ENCODE peak calls at places on chromosomes 12 and 14, in seven cellular contexts. Q, B, T, Y, O, V and C are unnamed samples.

GRCh38 chr14:61586539-61587396 is 108.5 kb upstream of the HIF1A start:
- DNase-seq in Q (no peak), B (no peak), T (no peak), Y (no peak), O (no peak), V (no peak), C (no peak)

GRCh38 chr14:36505892-36506731 is 13.9 kb downstream of the NKX2-1 start:
- DNase-seq in Q (peak), B (no peak), T (no peak), Y (no peak), O (no peak), V (no peak), C (no peak)

GRCh38 chr12:7151532-7151931 is 21.4 kb downstream of the CLSTN3 start:
- DNase-seq in Q (no peak), B (no peak), T (no peak), Y (no peak), O (no peak), V (no peak), C (no peak)

GRCh38 chr14:81427348-81428058 is 27.4 kb upstream of the STON2 start:
- DNase-seq in Q (peak), B (no peak), T (no peak), Y (no peak), O (no peak), V (peak), C (no peak)

GRCh38 chr14:71554959-71555612 is 377.1 kb upstream of the RGS6 start:
- DNase-seq in Q (no peak), B (peak), T (no peak), Y (no peak), O (no peak), V (no peak), C (no peak)

GRCh38 chr14:95255487-95255886 is 64.2 kb downstream of the CLMN start:
- DNase-seq in Q (no peak), B (no peak), T (peak), Y (peak), O (no peak), V (peak), C (peak)

GRCh38 chr12:102484017-102484731 is 3.8 kb upstream of the IGF1 start:
- DNase-seq in Q (peak), B (peak), T (no peak), Y (peak), O (peak), V (peak), C (peak)

GRCh38 chr12:19450362-19450761 is 11.1 kb downstream of the AEBP2 start:
- DNase-seq in Q (no peak), B (no peak), T (no peak), Y (no peak), O (no peak), V (no peak), C (no peak)

GRCh38 chr14:71358209-71358931 is 451.1 kb downstream of the PCNX1 start:
- DNase-seq in Q (no peak), B (peak), T (no peak), Y (no peak), O (no peak), V (no peak), C (no peak)

GRCh38 chr12:130714591-130715149 is 1.4 kb downstream of the RIMBP2 start:
- DNase-seq in Q (peak), B (no peak), T (no peak), Y (no peak), O (no peak), V (no peak), C (no peak)

GRCh38 chr12:10397311-10397710 is 7.5 kb upstream of the KLRK1 start:
- DNase-seq in Q (no peak), B (no peak), T (no peak), Y (no peak), O (no peak), V (no peak), C (no peak)

GRCh38 chr14:52951730-52952481 is 1.1 kb upstream of the FERMT2 start:
- DNase-seq in Q (peak), B (no peak), T (no peak), Y (peak), O (peak), V (peak), C (no peak)

GRCh38 chr12:82456633-82457032 is 98.3 kb downstream of the METTL25 start:
- DNase-seq in Q (no peak), B (no peak), T (no peak), Y (no peak), O (no peak), V (no peak), C (no peak)

GRCh38 chr14:22848391-22849164 is 12.2 kb downstream of the MMP14 start:
- DNase-seq in Q (peak), B (no peak), T (no peak), Y (no peak), O (no peak), V (no peak), C (no peak)

GRCh38 chr12:98595152-98595988 is 1.9 kb downstream of the SLC25A3 start:
- DNase-seq in Q (no peak), B (no peak), T (no peak), Y (no peak), O (peak), V (no peak), C (no peak)

GRCh38 chr12:45704968-45705367 is 24.5 kb upstream of the ARID2 start:
- DNase-seq in Q (no peak), B (no peak), T (no peak), Y (no peak), O (no peak), V (no peak), C (no peak)

GRCh38 chr12:102374190-102374589 is 106.2 kb downstream of the IGF1 start:
- DNase-seq in Q (no peak), B (no peak), T (no peak), Y (no peak), O (peak), V (no peak), C (no peak)

GRCh38 chr14:75399819-75400678 is 27.8 kb upstream of the JDP2 start:
- DNase-seq in Q (peak), B (no peak), T (no peak), Y (no peak), O (no peak), V (no peak), C (no peak)

GRCh38 chr12:49923035-49923644 is 19.4 kb upstream of the FAIM2 start:
- DNase-seq in Q (no peak), B (no peak), T (no peak), Y (no peak), O (no peak), V (no peak), C (no peak)

GRCh38 chr12:49928476-49928875 is 22.1 kb upstream of the AQP2 start:
- DNase-seq in Q (no peak), B (no peak), T (no peak), Y (no peak), O (no peak), V (no peak), C (no peak)

GRCh38 chr12:49924847-49925246 is 21.1 kb upstream of the FAIM2 start:
- DNase-seq in Q (no peak), B (no peak), T (no peak), Y (no peak), O (no peak), V (no peak), C (no peak)

GRCh38 chr12:49923878-49924610 is 20.3 kb upstream of the FAIM2 start:
- DNase-seq in Q (no peak), B (no peak), T (no peak), Y (no peak), O (no peak), V (no peak), C (no peak)

DNA sequence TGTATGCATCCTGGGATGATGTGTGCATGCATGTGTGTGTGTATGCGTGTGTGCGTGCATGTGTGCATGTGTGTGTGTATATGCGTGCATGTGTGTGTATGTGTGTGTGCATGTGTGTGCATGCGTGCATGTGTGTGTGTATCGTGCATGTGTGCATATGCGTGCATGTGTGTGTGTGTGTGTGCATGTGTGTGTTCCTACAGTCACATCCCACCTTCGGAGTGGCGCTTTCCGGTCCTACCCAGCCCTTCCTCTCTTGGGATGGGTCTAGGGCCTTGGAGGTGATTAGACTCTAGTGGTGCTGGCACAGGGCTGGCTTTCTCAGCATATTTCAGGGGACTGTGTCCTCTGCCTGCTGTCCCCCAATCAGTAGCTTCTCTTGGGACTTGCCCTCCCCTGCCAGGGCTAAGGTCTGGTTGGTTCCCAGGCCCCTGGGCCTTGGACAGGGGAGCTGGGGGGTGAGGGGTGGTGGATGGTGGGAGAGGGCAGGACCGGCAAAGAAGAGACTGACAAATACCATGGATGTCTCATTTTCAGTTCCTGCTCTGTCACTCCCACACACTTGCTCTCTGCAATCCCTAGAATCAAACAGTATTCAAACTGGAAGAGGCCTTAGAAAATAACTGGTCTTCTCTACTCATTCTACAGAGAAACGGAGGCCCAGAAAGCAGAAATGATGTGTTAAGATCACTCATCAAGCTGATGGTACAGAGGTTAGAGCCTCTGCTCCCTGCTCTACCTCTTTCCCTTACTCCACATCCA is 21.9 kb upstream of the FAIM2 start:
- DNase-seq in Q (no peak), B (no peak), T (no peak), Y (no peak), O (no peak), V (no peak), C (no peak)
- H3K9ac ChIP-seq in Q (no peak), B (no peak), T (no peak), Y (no peak), O (no peak), V (no peak), C (no peak)

DNA sequence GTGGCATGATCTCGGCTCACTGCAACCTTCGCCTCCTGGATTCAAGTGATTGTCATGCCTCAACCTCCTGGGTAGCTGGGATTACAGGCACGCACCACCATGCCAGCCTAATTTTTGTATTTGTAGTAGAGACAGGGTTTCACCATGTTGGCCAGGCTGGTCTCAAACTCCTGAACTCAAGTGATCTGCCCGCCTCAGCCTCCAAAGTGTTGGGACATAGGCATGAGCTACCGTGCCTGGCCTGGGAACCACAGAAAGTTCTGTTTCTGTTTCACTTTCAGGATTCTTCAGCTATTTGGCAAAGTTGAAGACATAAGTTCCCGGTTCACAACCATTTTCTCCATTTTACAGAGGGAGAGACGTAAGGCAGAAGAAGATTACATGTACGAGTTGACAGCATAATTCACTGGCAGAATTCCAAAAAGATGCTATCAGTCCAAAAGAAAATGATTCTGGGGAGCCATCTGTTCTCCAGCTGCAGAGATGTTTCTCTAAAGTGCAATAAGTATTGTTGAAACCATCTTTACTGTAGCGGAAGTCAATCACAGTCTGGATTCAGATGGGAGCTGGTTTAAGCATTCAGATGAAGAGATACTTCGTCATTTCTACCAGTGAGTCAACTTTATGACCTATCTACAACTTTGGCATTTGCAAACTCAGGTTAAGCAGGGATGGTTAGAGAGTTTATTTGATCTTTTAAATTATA is 8.1 kb upstream of the RNF34 start:
- DNase-seq in Q (peak), B (peak), T (no peak), Y (no peak), O (no peak), V (peak), C (no peak)
- TF ChIP-seq YY1 in Q (peak), B (peak), T (no peak), Y (no peak), O (no peak), V (no peak), C (no peak)

DNA sequence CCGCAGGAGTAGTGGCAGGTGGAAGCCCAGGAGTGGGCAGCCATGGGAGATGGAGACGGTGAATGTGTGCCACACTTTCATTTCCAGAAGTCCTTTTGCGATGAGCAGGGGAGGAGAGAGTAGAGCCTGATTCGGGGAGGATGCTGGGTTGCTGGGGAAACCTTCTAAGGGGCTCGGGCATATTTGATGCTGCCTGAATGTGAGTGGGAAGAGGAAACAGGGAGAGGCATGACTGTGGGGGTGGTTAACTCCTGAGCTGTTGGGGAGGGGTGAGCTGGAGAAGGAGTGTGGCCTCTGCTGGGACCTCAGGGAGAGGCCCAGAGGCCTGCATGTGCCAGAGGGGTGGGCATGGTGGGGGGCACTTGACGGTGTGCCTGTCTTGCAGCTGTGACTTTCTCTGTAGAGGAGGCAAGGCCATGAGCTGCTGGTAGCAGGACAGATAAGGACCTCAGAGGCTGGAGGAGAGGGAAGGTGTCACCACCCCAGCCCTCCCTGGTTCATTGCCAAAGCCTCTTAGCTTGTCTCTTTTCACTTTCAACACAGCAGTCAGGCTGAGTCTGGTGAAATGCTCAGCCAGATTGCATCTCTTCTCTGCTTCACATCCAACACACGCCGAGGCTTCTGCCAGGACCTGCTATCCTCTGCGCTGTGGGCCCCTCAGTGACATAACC is 11.4 kb downstream of the GLT1D1 start:
- DNase-seq in Q (peak), B (no peak), T (no peak), Y (no peak), O (no peak), V (no peak), C (no peak)
- H3K9ac ChIP-seq in Q (no peak), B (no peak), T (no peak), Y (no peak), O (no peak), V (no peak), C (no peak)

GRCh38 chr12:104653730-104654328 is 197.1 kb downstream of the CHST11 start:
- DNase-seq in Q (no peak), B (no peak), T (no peak), Y (no peak), O (peak), V (peak), C (peak)

GRCh38 chr12:104651812-104652211 is 195.1 kb downstream of the CHST11 start:
- DNase-seq in Q (no peak), B (no peak), T (no peak), Y (no peak), O (no peak), V (no peak), C (no peak)

GRCh38 chr12:104655059-104655609 is 198.4 kb downstream of the CHST11 start:
- DNase-seq in Q (no peak), B (no peak), T (no peak), Y (no peak), O (no peak), V (no peak), C (no peak)

GRCh38 chr12:104650541-104650940 is 193.8 kb downstream of the CHST11 start:
- DNase-seq in Q (no peak), B (no peak), T (no peak), Y (no peak), O (no peak), V (no peak), C (no peak)

DNA sequence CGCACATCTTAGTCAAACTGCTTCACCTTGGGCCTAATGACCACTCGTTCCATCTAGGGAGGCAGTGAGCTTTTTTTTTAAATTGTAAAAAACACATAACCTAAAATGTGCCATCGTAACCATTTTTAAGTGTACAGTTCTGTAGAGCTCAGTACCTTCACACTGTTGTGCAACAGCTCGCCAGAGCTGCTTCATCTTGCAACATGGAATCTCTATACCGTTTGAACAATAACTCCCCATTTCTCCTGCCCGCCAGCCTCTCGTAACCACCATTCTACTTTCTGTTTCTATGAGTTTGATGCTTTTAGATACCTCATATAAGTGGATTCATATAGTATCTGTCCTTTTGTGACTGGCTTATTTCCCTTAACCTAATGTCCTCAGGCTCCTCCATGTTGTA is 196.2 kb downstream of the CHST11 start:
- DNase-seq in Q (no peak), B (no peak), T (no peak), Y (no peak), O (no peak), V (no peak), C (no peak)
- TF ChIP-seq YY1 in Q (no peak), B (no peak), T (no peak), Y (no peak), O (no peak), V (no peak), C (no peak)

DNA sequence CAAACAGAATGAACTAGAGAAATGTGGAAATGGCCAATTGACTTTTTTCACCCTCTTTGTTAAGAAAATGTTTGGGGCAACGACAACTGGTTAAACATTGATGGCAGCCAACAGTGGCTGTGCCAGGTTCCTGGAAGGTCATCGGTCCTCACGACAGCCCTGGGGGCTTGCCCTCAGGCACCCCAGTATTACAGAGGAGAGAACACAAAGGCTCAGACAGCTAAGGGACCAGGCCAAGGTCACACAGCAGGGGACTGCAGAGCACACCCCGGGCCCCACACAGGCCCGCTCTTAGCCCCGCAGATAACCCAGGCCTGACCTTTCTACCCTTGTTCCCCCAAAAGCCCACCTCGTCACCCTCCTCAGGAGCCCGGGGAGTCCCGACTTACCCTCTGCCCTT is 1.3 kb downstream of the TRPV4 start:
- DNase-seq in Q (no peak), B (no peak), T (no peak), Y (no peak), O (no peak), V (no peak), C (no peak)
- H3K9ac ChIP-seq in Q (no peak), B (no peak), T (no peak), Y (no peak), O (no peak), V (no peak), C (peak)

DNA sequence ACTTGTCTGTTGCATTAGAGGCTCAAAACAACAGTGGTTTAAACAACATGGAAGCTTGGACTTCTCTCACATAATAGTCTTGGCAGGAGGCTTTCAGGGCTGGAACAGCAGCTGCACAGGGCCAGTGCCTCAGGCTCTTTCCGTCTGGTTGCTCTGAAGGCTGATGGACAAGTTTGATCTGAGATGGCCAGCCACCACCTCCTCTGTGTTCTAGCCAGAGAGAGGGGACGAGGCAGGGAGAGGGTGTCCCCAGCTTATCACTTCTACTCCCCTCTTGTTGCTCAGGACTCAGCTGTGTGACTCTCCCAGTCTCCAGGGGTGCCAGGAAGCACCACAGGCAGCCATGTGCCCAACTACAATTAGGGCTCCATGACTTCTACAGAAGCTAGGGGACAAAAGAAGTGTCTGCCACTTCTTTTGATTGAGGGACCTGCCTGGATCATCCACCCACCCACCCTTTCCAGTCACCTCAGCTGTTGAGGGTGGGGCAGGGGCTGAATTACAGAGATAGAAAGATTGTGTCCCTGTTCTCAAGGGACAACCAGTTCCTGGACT is 46.6 kb downstream of the SMIM41 start:
- DNase-seq in Q (peak), B (no peak), T (no peak), Y (no peak), O (no peak), V (peak), C (no peak)
- TF ChIP-seq YY1 in Q (no peak), B (no peak), T (no peak), Y (no peak), O (no peak), V (no peak), C (no peak)